ENCODE peak calls at places on chromosomes 6 and 20, in six cellular contexts. E is Peyer's patch, U is H1, W is breast epithelium, T is uterus, Y is tibial nerve. L is an unnamed sample.

GRCh38 chr6:27091661-27092315 is 155.7 kb upstream of the PRSS16 start:
- DNase-seq in E (no peak), U (peak; percentile 72), W (no peak), T (no peak), Y (no peak), L (no peak)

GRCh38 chr6:142088858-142089216 is 43.9 kb upstream of the GJE1 start:
- DNase-seq in E (no peak), U (peak; percentile 58), W (no peak), T (no peak), Y (no peak), L (no peak)

GRCh38 chr6:158711264-158711663 is 61.4 kb downstream of the SYTL3 start:
- DNase-seq in E (no peak), U (no peak), W (no peak), T (no peak), Y (no peak), L (no peak)

GRCh38 chr20:63132131-63132714 is 83.7 kb downstream of the YTHDF1 start:
- DNase-seq in E (peak; percentile 21), U (no peak), W (peak; percentile 24), T (no peak), Y (no peak), L (peak; percentile 38)

GRCh38 chr6:11033825-11034224 is 10.3 kb downstream of the ELOVL2 start:
- DNase-seq in E (no peak), U (no peak), W (no peak), T (no peak), Y (no peak), L (no peak)

GRCh38 chr6:88662163-88662580 is 301.2 kb downstream of the RNGTT start:
- DNase-seq in E (no peak), U (no peak), W (no peak), T (no peak), Y (no peak), L (no peak)

GRCh38 chr6:1890071-1890470 is 280.4 kb downstream of the FOXC1 start:
- DNase-seq in E (no peak), U (no peak), W (no peak), T (no peak), Y (no peak), L (no peak)

GRCh38 chr6:153150767-153151440 is 19.8 kb upstream of the RGS17 start:
- DNase-seq in E (no peak), U (no peak), W (no peak), T (no peak), Y (no peak), L (no peak)

GRCh38 chr6:57221191-57221935 is 744 bp downstream of the RAB23 start:
- DNase-seq in E (peak; percentile 68), U (peak; percentile 87), W (peak; percentile 57), T (peak; percentile 74), Y (peak; percentile 19), L (no peak)

GRCh38 chr20:36098364-36098763 is 56.2 kb upstream of the EPB41L1 start:
- DNase-seq in E (no peak), U (no peak), W (no peak), T (no peak), Y (no peak), L (no peak)

GRCh38 chr6:45619994-45620471 is 242.3 kb upstream of the SUPT3H start:
- DNase-seq in E (no peak), U (peak; percentile 27), W (no peak), T (no peak), Y (no peak), L (no peak)

GRCh38 chr6:26383624-26384417 is 913 bp downstream of the BTN2A2 start:
- DNase-seq in E (peak; percentile 57), U (peak; percentile 57), W (no peak), T (no peak), Y (no peak), L (no peak)

GRCh38 chr20:24650091-24650490 is 180.7 kb downstream of the SYNDIG1 start:
- DNase-seq in E (no peak), U (no peak), W (no peak), T (no peak), Y (no peak), L (no peak)

GRCh38 chr6:158596861-158597260 is 37.0 kb downstream of the TMEM181 start:
- DNase-seq in E (no peak), U (no peak), W (no peak), T (no peak), Y (no peak), L (no peak)

GRCh38 chr6:148405893-148406292 is 63.3 kb downstream of the SASH1 start:
- DNase-seq in E (no peak), U (no peak), W (no peak), T (no peak), Y (no peak), L (no peak)

GRCh38 chr20:24497851-24498250 is 28.4 kb downstream of the SYNDIG1 start:
- DNase-seq in E (no peak), U (no peak), W (no peak), T (no peak), Y (no peak), L (no peak)

GRCh38 chr20:15191082-15191723 is 853.8 kb upstream of the FLRT3 start:
- DNase-seq in E (no peak), U (no peak), W (no peak), T (no peak), Y (no peak), L (no peak)

GRCh38 chr20:51631953-51632352 is 89.4 kb upstream of the NFATC2 start:
- DNase-seq in E (no peak), U (no peak), W (no peak), T (no peak), Y (no peak), L (no peak)

GRCh38 chr6:31204751-31205145 is 34.3 kb upstream of the POU5F1 start:
- DNase-seq in E (no peak), U (no peak), W (no peak), T (no peak), Y (no peak), L (no peak)

GRCh38 chr6:136012198-136012884 is 160.8 kb downstream of the PDE7B start:
- DNase-seq in E (no peak), U (no peak), W (no peak), T (no peak), Y (no peak), L (no peak)

GRCh38 chr6:135225911-135226310 is 44.8 kb downstream of the MYB start:
- DNase-seq in E (no peak), U (no peak), W (no peak), T (no peak), Y (no peak), L (no peak)

GRCh38 chr20:31851240-31851955 is 6.0 kb upstream of the FOXS1 start:
- DNase-seq in E (no peak), U (no peak), W (no peak), T (no peak), Y (no peak), L (no peak)

GRCh38 chr20:48841861-48842529 is 14.2 kb upstream of the PREX1 start:
- DNase-seq in E (no peak), U (no peak), W (no peak), T (no peak), Y (no peak), L (no peak)

GRCh38 chr6:10269814-10270472 is 144.9 kb downstream of the TFAP2A start:
- DNase-seq in E (no peak), U (no peak), W (no peak), T (no peak), Y (no peak), L (no peak)

GRCh38 chr6:158653577-158654354 is 3.9 kb downstream of the SYTL3 start:
- DNase-seq in E (no peak), U (no peak), W (no peak), T (no peak), Y (no peak), L (peak; percentile 71)

GRCh38 chr20:54166987-54167662 is 6.7 kb downstream of the CYP24A1 start:
- DNase-seq in E (no peak), U (no peak), W (no peak), T (no peak), Y (no peak), L (no peak)

GRCh38 chr6:11770546-11771466 is 7.8 kb downstream of the ADTRP start:
- DNase-seq in E (peak; percentile 91), U (peak; percentile 48), W (peak; percentile 63), T (peak; percentile 92), Y (peak; percentile 84), L (peak; percentile 95)

GRCh38 chr6:147651249-147652063 is 143.0 kb downstream of the SAMD5 start:
- DNase-seq in E (no peak), U (no peak), W (no peak), T (no peak), Y (no peak), L (no peak)

GRCh38 chr6:112015725-112016124 is 38.2 kb upstream of the CCN6 start:
- DNase-seq in E (no peak), U (no peak), W (no peak), T (no peak), Y (no peak), L (no peak)
- TF ChIP-seq POLR2A in E (no peak), U (no peak), W (no peak), T (no peak), Y (no peak), L (no peak)

DNA sequence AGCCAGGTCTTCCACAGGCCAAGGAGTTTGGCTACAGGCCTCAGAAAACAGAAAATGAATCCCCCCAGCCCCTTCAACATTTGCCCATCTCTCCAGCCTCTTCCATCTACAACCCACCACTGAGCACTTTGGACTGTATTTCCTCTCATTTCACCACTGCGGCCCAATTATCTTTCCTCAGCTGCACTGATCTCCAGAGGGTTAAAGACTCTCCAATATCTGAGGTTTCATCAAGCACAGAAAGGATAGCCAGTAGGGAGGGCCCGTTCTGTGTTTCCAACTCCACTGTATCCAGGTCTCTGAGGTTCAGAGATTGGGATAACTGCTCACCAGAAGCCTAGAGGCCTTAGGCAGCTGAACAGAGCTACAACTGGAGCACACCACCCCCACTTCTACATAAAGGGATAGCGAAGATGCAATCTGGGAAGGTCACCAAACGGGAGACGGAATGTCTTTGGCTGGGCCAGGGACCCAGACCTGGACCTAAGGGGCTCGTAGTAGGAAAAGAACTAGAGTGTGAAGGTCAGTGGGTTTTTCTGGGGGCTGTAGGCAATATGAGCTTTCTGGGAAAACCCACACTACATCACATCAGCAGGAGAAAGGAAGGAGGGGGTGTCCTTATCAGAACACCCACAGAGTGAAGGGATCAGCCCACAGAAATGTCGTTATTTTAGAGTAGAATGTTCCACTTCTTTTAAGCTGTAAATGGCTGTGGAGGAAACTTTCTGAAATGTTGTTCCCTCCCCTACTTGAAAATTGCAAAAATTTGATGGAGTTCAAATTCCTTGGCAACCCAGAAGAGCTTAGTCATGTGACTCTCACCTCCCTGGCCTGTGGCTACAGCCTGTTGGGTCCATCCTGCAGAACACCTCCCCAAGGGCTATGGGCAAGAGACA is 7.3 kb downstream of the KCNK5 start:
- DNase-seq in E (no peak), U (no peak), W (no peak), T (no peak), Y (no peak), L (no peak)
- TF ChIP-seq POLR2A in E (no peak), U (no peak), W (no peak), T (no peak), Y (no peak), L (no peak)

DNA sequence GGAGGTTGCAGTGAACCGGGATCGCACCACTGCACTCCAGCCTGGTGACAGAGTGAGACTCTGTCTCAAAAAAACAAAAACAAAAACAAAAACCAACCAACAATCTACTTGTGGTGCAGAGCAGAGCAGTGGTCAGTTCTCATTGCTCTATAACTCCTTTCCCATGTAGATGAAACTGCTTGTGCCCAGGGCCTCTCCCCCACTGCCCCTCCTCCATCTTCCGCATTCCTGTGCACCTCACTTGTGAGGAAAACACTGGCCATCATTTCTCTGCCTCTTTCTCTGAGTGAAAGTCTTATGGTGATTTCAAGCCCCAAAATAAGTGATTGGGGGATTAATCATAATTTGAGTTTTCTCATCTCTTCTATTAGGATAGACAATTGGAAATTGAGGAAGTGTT is 63.9 kb upstream of the GLP1R start:
- DNase-seq in E (no peak), U (no peak), W (no peak), T (no peak), Y (no peak), L (no peak)
- TF ChIP-seq POLR2A in E (no peak), U (no peak), W (no peak), T (no peak), Y (no peak), L (no peak)

GRCh38 chr6:129908858-129909257 is 47.7 kb upstream of the TMEM244 start:
- DNase-seq in E (no peak), U (no peak), W (no peak), T (no peak), Y (no peak), L (no peak)
- TF ChIP-seq POLR2A in E (no peak), U (no peak), W (no peak), T (no peak), Y (no peak), L (no peak)

L was measured in suprapubic skin.